ENCODE peak calls at places on chromosomes 2 and 18, in four cellular contexts. Z, M, B and E are unnamed samples.

GRCh38 chr2:26941486-26941885 is 29.0 kb upstream of the MAPRE3 start:
- DNase-seq in B (peak; percentile 34), M (no peak), Z (no peak), E (no peak)

GRCh38 chr18:42446195-42446594 is 491.2 kb downstream of the PIK3C3 start:
- DNase-seq in Z (peak; percentile 98), M (no peak), B (no peak), E (peak; percentile 8)

GRCh38 chr18:58682429-58683069 is 11.3 kb downstream of the MALT1 start:
- DNase-seq in M (peak; percentile 52), B (peak; percentile 41), Z (peak; percentile 65), E (no peak)

GRCh38 chr2:100206731-100207255 is 64.4 kb upstream of the AFF3 start:
- DNase-seq in B (no peak), M (no peak), Z (no peak), E (no peak)

GRCh38 chr2:203533696-203534471 is 1.2 kb downstream of the RAPH1 start:
- DNase-seq in M (no peak), Z (peak; percentile 90), B (no peak), E (peak; percentile 54)

GRCh38 chr18:76371301-76371700 is 123.7 kb downstream of the ZNF516 start:
- DNase-seq in M (no peak), B (no peak), Z (no peak), E (no peak)

GRCh38 chr18:22284581-22285230 is 115.3 kb downstream of the GATA6 start:
- DNase-seq in B (no peak), Z (no peak), M (no peak), E (no peak)

GRCh38 chr2:49236316-49236715 is 82.0 kb upstream of the FSHR start:
- DNase-seq in B (no peak), Z (no peak), M (no peak), E (no peak)

GRCh38 chr2:162317910-162318279 is 589 bp downstream of the IFIH1 start:
- DNase-seq in B (no peak), Z (no peak), M (peak; percentile 47), E (no peak)

GRCh38 chr2:120817136-120817955 is 81.7 kb downstream of the GLI2 start:
- DNase-seq in B (no peak), M (no peak), Z (no peak), E (no peak)

GRCh38 chr2:40098786-40099470 is 319.9 kb upstream of the THUMPD2 start:
- DNase-seq in M (no peak), B (no peak), Z (peak; percentile 80), E (no peak)

GRCh38 chr2:175355246-175355645 is 173.7 kb upstream of the ATP5MC3 start:
- DNase-seq in M (no peak), B (no peak), Z (no peak), E (no peak)
- H3K27me3 ChIP-seq in M (no peaks in the 10 kb centered on the region), B (no peaks in the 10 kb centered on the region), Z (peaks cover 4% of the 10 kb centered on the region), E (no peaks in the 10 kb centered on the region)

GRCh38 chr2:59932341-59932740 is 621.1 kb downstream of the BCL11A start:
- DNase-seq in B (no peak), Z (no peak), M (no peak), E (no peak)

GRCh38 chr2:59936031-59936430 is 617.4 kb downstream of the BCL11A start:
- DNase-seq in Z (no peak), M (no peak), B (no peak), E (no peak)

GRCh38 chr2:59939173-59939572 is 614.3 kb downstream of the BCL11A start:
- DNase-seq in Z (no peak), M (no peak), B (no peak), E (no peak)

GRCh38 chr2:59933948-59934347 is 619.5 kb downstream of the BCL11A start:
- DNase-seq in Z (no peak), B (no peak), M (no peak), E (no peak)

GRCh38 chr2:59935005-59935404 is 618.4 kb downstream of the BCL11A start:
- DNase-seq in B (peak; percentile 11), M (no peak), Z (no peak), E (no peak)
- TF ChIP-seq CTCF in B (peak; percentile 18), M (no peak), Z (no peak), E (no peak)

GRCh38 chr2:232857158-232857563 is 12.9 kb upstream of the SNORC start:
- DNase-seq in Z (no peak), B (no peak), M (no peak), E (no peak)
- H3K4me3 ChIP-seq in Z (no peak overlapping the region), B (no peak overlapping the region), M (no peak overlapping the region), E (no peak overlapping the region)

GRCh38 chr2:230296917-230297316 is 30.1 kb upstream of the SP140L start:
- DNase-seq in M (no peak), B (no peak), Z (no peak), E (no peak)
- H3K27me3 ChIP-seq in M (no peaks in the 10 kb centered on the region), B (no peaks in the 10 kb centered on the region), Z (no peaks in the 10 kb centered on the region), E (no peaks in the 10 kb centered on the region)

GRCh38 chr2:217872319-217872718 is 130.5 kb downstream of the TNS1 start:
- DNase-seq in Z (no peak), M (no peak), B (no peak), E (no peak)
- TF ChIP-seq CTCF in Z (no peak), M (no peak), B (peak; percentile 19), E (no peak)

DNA sequence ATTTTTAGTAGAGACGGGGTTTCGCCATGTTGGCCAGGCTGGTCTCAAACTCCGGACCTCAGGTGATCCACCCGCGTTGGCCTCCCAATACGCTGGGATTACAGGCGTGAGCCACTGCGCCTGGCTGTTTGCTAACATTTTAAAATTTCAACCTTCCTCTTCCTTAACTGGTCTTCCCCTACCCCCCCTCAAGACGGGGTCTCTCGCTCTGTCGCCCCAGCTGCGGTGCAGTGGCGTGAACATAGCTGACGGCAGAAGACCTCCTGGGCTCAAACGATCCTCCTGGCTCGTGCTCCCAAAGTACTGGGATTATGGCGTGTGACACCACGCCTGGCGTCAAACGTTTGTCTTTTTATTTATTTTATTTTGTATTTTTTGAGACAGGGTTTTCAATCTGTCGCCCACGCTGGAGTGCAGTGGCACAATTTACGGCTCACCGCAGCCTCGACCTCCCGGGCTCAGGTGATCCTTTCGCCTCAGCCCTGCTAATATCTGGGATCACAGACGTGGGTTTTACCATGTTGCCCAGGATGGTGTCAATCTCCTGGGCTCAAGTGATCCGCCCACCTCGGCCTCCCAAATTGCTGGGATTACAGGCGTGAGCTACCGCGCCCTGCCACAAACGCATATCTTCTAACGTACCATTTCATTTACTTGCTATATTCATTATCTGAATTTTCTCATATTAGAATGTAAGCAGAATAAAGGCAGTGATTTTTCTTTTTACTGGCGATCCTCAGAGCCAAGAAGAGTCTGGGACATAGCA is 984 bp upstream of the MSH2 start:
- DNase-seq in Z (no peak), M (no peak), B (no peak), E (no peak)
- H3K4me3 ChIP-seq in Z (peak overlapping the region; percentile 82), M (peak overlapping the region; percentile 87), B (peak overlapping the region; percentile 79), E (peak overlapping the region; percentile 99)

GRCh38 chr2:114006460-114006859 is 116.6 kb downstream of the ACTR3 start:
- DNase-seq in B (no peak), Z (no peak), M (no peak), E (no peak)

GRCh38 chr2:114009125-114009923 is 119.4 kb downstream of the ACTR3 start:
- DNase-seq in M (no peak), B (no peak), Z (no peak), E (no peak)

GRCh38 chr2:114011709-114012108 is 121.8 kb downstream of the ACTR3 start:
- DNase-seq in B (no peak), Z (no peak), M (no peak), E (no peak)

GRCh38 chr2:114010001-114010400 is 120.1 kb downstream of the ACTR3 start:
- DNase-seq in M (no peak), B (no peak), Z (no peak), E (no peak)

GRCh38 chr2:114008720-114009119 is 118.8 kb downstream of the ACTR3 start:
- DNase-seq in M (no peak), Z (no peak), B (no peak), E (no peak)
- H3K27me3 ChIP-seq in M (no peaks in the 10 kb centered on the region), Z (no peaks in the 10 kb centered on the region), B (no peaks in the 10 kb centered on the region), E (no peaks in the 10 kb centered on the region)